ENCODE peak calls at places on chromosomes 16 and 17, in five cellular contexts. L is HFF-Myc, K is uterus, W is BJ, Q is tibial nerve. Z is an unnamed sample.
A peak's percentile ranks its signal among the peaks of the same experiment; 100 is the strongest.

GRCh38 chr17:45752246-45752645 is 31.9 kb upstream of the CRHR1 start:
- DNase-seq in W (no peak), K (no peak), L (no peak), Q (no peak), Z (no peak)

GRCh38 chr17:29723283-29724047 is 100.8 kb upstream of the CORO6 start:
- DNase-seq in K (no peak), Q (no peak), W (no peak), L (no peak), Z (no peak)

GRCh38 chr16:49179714-49180330 is 101.8 kb downstream of the CBLN1 start:
- DNase-seq in K (no peak), Q (no peak), W (no peak), L (no peak), Z (no peak)

GRCh38 chr17:43365356-43365755 is 33.4 kb upstream of the ARL4D start:
- DNase-seq in L (no peak), Q (no peak), W (no peak), K (no peak), Z (no peak)

GRCh38 chr17:69269174-69269998 is 40.8 kb upstream of the ABCA10 start:
- DNase-seq in K (no peak), W (peak; percentile 15), Q (no peak), L (peak; percentile 9), Z (peak; percentile 6)

GRCh38 chr17:30476726-30477082 is 504 bp upstream of the GOSR1 start:
- DNase-seq in K (no peak), Q (no peak), W (no peak), L (no peak), Z (no peak)

GRCh38 chr16:84278968-84279367 is 15.7 kb upstream of the WFDC1 start:
- DNase-seq in W (no peak), L (no peak), Q (no peak), K (no peak), Z (no peak)

GRCh38 chr17:4420692-4421131 is 13.0 kb upstream of the SPNS3 start:
- DNase-seq in K (peak; percentile 27), W (no peak), L (peak; percentile 37), Q (peak; percentile 44), Z (peak; percentile 40)

GRCh38 chr16:69796285-69797118 is 34.4 kb downstream of the WWP2 start:
- DNase-seq in L (peak; percentile 65), K (peak; percentile 25), W (no peak), Q (peak; percentile 46), Z (peak; percentile 66)

GRCh38 chr16:48131201-48131600 is 24.6 kb downstream of the ABCC12 start:
- DNase-seq in W (no peak), Q (no peak), K (no peak), L (no peak), Z (no peak)

GRCh38 chr16:57531635-57532220 is 4.6 kb downstream of the CCDC102A start:
- DNase-seq in L (no peak), K (peak; percentile 10), Q (no peak), W (no peak), Z (no peak)

GRCh38 chr16:68257251-68257905 is 6.9 kb upstream of the SLC7A6 start:
- DNase-seq in K (no peak), W (no peak), L (no peak), Q (no peak), Z (no peak)

GRCh38 chr17:1229354-1229890 is 40.8 kb upstream of the BHLHA9 start:
- DNase-seq in L (no peak), Q (peak; percentile 61), K (peak; percentile 37), W (no peak), Z (no peak)

GRCh38 chr16:48158296-48158695 is 2.5 kb upstream of the ABCC12 start:
- DNase-seq in Q (no peak), K (no peak), L (no peak), W (no peak), Z (peak; percentile 41)

GRCh38 chr17:43676471-43676870 is 14.7 kb upstream of the MEOX1 start:
- DNase-seq in Q (peak; percentile 34), L (no peak), K (no peak), W (no peak), Z (no peak)

GRCh38 chr17:41660221-41660711 is 28.4 kb upstream of the EIF1 start:
- DNase-seq in Q (no peak), L (no peak), K (no peak), W (no peak), Z (no peak)

GRCh38 chr17:34118564-34118963 is 136.5 kb upstream of the CCL2 start:
- DNase-seq in Q (no peak), L (no peak), K (no peak), W (no peak), Z (no peak)

GRCh38 chr17:14428640-14429029 is 127.8 kb downstream of the HS3ST3B1 start:
- DNase-seq in K (no peak), L (no peak), Q (no peak), W (no peak), Z (no peak)

GRCh38 chr17:43601280-43602050 is 55.3 kb upstream of the ETV4 start:
- DNase-seq in K (peak; percentile 71), Q (no peak), W (no peak), L (no peak), Z (peak; percentile 13)

GRCh38 chr16:84351630-84352029 is 16.7 kb upstream of the ATP2C2 start:
- DNase-seq in W (no peak), K (no peak), Q (no peak), L (no peak), Z (no peak)

GRCh38 chr16:68644715-68645493 is at the start of gene CDH3:
- DNase-seq in Q (no peak), L (no peak), W (no peak), K (peak; percentile 57), Z (no peak)

GRCh38 chr17:3740611-3741073 is 16.9 kb downstream of the HASPIN start:
- DNase-seq in W (no peak), Q (no peak), L (no peak), K (no peak), Z (no peak)

GRCh38 chr16:16861546-16861945 is 482.6 kb downstream of the NPIPA7 start:
- DNase-seq in W (no peak), L (peak; percentile 2), K (peak; percentile 17), Q (peak; percentile 45), Z (peak; percentile 19)

GRCh38 chr16:74830646-74831045 is 56.0 kb upstream of the FA2H start:
- DNase-seq in K (no peak), W (no peak), Q (no peak), L (no peak), Z (no peak)

GRCh38 chr17:38861399-38861843 is 7.9 kb upstream of the RPL23 start:
- DNase-seq in K (no peak), L (no peak), Q (no peak), W (no peak), Z (no peak)

GRCh38 chr16:87550510-87550961 is 51.8 kb upstream of the JPH3 start:
- DNase-seq in L (no peak), Q (no peak), W (no peak), K (peak; percentile 40), Z (no peak)

GRCh38 chr16:79947771-79948170 is 347.2 kb upstream of the MAF start:
- DNase-seq in L (no peak), Q (no peak), W (no peak), K (no peak), Z (no peak)
- H3K4me3 ChIP-seq in L (no peak overlapping the region), Q (no peak overlapping the region), W (no peak overlapping the region), K (no peak overlapping the region), Z (no peak overlapping the region)

DNA sequence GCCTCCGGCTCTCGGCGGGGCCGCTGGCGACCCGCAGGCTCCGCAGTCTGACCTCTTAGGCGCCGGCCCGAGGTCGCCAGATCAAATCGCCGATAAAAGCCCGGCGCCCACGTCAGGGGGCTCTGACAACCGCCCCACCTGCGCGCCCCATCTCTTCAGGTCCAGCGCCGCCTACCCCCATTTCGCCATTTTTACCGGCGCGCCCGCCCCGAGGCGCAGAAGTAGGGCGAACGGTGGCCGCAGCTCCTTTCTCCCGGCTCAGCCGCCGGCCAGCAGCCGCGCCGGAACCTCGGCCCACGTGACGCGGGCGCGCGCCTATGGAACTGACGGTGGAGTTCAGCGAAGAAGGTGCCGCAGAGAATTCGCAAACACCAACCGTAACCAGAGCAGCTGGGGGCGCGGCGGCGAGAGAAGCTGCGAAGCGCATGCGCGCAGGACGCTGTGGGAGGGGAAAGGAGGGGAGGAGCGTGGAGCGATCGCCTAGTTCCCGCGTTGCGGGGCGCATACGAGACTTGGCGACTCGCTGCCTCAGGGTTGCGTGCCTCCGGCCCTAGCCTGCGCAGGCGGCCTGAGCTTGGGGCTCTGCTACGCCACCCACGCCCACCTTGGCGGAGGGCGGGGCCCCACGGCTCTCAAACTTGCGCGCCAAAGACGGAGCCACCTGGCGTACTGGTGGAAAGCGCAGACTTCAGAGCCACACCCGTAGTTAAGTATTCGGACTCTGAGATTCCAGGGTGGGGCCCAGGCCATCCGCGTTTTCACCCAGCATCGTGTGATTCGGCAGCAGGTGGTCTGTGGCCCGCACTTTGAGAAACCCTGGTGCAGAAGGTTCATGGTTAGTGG is at the start of gene TRIM37:
- DNase-seq in K (peak; percentile 98), W (peak; percentile 93), L (peak; percentile 95), Q (peak; percentile 88), Z (peak; percentile 97)
- TF ChIP-seq CTCF in K (peak; percentile 28), W (peak; percentile 25), L (peak; percentile 2), Q (no peak), Z (no peak)

GRCh38 chr16:79571065-79571697 is 29.4 kb downstream of the MAF start:
- DNase-seq in Q (no peak), L (no peak), W (no peak), K (peak; percentile 61), Z (no peak)
- H3K4me3 ChIP-seq in Q (no peak overlapping the region), L (no peak overlapping the region), W (no peak overlapping the region), K (peak overlapping the region; percentile 27), Z (no peak overlapping the region)

GRCh38 chr17:39916918-39917317 is 1.5 kb downstream of the GSDMB start:
- DNase-seq in L (no peak), K (no peak), Q (no peak), W (no peak), Z (no peak)
- TF ChIP-seq CTCF in L (peak; percentile 18), K (no peak), Q (no peak), W (peak; percentile 22), Z (peak; percentile 22)

GRCh38 chr16:4570086-4570485 is 13.9 kb downstream of the C16orf96 start:
- DNase-seq in W (no peak), K (no peak), L (no peak), Q (no peak), Z (no peak)
- H3K4me3 ChIP-seq in W (no peak overlapping the region), K (no peak overlapping the region), L (no peak overlapping the region), Q (no peak overlapping the region), Z (no peak overlapping the region)

DNA sequence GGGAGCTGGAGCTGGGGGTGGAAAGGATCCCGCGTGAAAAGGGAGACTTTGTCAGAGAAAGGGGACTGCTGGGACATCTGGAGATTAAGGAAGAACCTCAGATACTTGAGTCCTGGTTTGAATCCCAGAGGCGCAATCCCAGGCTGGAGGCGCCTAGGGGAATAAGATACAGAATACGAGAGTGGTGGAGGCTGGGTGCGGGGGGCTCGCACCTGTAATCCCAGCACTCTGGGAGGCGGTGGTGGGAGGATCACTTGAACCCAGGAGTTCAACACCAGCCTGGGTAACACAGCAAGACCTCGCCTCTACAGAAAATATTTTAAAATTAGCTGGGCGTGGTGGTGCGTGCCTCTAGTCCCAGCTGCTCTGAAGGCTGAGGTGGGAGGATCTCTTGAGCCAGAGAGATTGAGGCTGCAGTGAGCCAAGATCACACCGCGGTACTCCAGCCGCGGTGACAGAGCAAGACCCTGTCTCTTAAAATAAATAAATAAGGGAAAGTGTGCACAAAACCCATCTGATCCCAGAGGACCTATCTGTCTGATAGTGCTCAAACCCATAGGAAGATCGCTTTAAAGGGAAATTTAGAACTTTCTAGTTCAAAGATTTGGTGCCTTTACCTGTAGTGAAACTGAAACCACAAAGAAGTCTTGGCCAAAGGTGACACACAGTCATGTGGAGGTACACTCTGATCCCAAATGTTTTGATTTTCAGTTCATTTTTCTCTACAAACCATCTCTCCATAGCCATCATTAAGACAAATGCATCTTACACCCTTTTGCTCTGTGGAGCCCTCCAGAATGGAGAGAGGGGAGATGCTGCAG is 625 bp upstream of the SCRN2 start:
- DNase-seq in K (no peak), W (no peak), L (no peak), Q (no peak), Z (no peak)
- TF ChIP-seq CTCF in K (no peak), W (no peak), L (no peak), Q (no peak), Z (no peak)

GRCh38 chr17:57091186-57091618 is 6.2 kb downstream of the AKAP1 start:
- DNase-seq in Q (no peak), K (no peak), W (no peak), L (no peak), Z (no peak)
- H3K4me3 ChIP-seq in Q (no peak overlapping the region), K (no peak overlapping the region), W (no peak overlapping the region), L (no peak overlapping the region), Z (no peak overlapping the region)